ENCODE peak calls at places on chromosomes 3 and 15, in six cellular contexts. A, D, J, M, G and Q are unnamed samples.
A peak's percentile ranks its signal among the peaks of the same experiment; 100 is the strongest.

GRCh38 chr3:14363976-14364375 is 38.4 kb upstream of the SLC6A6 start:
- DNase-seq in A (no peak), D (no peak), J (no peak), M (no peak), G (no peak), Q (no peak)

GRCh38 chr3:100972867-100973266 is 20.4 kb downstream of the ABI3BP start:
- DNase-seq in A (no peak), D (peak; percentile 26), J (no peak), M (no peak), G (no peak), Q (no peak)

GRCh38 chr3:33211444-33211843 is 7.2 kb downstream of the SUSD5 start:
- DNase-seq in A (no peak), D (peak; percentile 82), J (no peak), M (no peak), G (no peak), Q (peak; percentile 91)

GRCh38 chr15:71252036-71252898 is 137.0 kb downstream of the THSD4 start:
- DNase-seq in A (no peak), D (peak; percentile 45), J (no peak), M (no peak), G (no peak), Q (peak; percentile 61)

GRCh38 chr15:53910236-53910849 is 67.9 kb upstream of the UNC13C start:
- DNase-seq in A (no peak), D (no peak), J (no peak), M (no peak), G (no peak), Q (peak; percentile 4)

GRCh38 chr3:44078863-44079262 is 162.8 kb upstream of the TOPAZ1 start:
- DNase-seq in A (no peak), D (no peak), J (no peak), M (no peak), G (no peak), Q (no peak)

GRCh38 chr3:115100806-115101205 is 46.3 kb downstream of the ZBTB20 start:
- DNase-seq in A (no peak), D (no peak), J (no peak), M (no peak), G (no peak), Q (no peak)

GRCh38 chr3:149273096-149273751 is 51.6 kb upstream of the CP start:
- DNase-seq in A (no peak), D (peak; percentile 93), J (peak; percentile 60), M (peak; percentile 59), G (peak; percentile 59), Q (peak; percentile 92)

GRCh38 chr3:24493951-24494615 is 567 bp downstream of the THRB start:
- DNase-seq in A (no peak), D (peak; percentile 56), J (no peak), M (peak; percentile 51), G (peak; percentile 57), Q (peak; percentile 44)

GRCh38 chr15:55824857-55825613 is 82.1 kb upstream of the PRTG start:
- DNase-seq in A (no peak), D (no peak), J (no peak), M (no peak), G (no peak), Q (no peak)

GRCh38 chr3:168213920-168214319 is 118.2 kb upstream of the GOLIM4 start:
- DNase-seq in A (no peak), D (no peak), J (no peak), M (no peak), G (no peak), Q (peak; percentile 2)

GRCh38 chr3:9947025-9947995 is 4.9 kb downstream of the PRRT3 start:
- DNase-seq in A (no peak), D (peak; percentile 79), J (no peak), M (no peak), G (peak; percentile 84), Q (peak; percentile 76)

GRCh38 chr3:173398111-173398479 is 551 bp downstream of the NLGN1 start:
- DNase-seq in A (no peak), D (peak; percentile 58), J (no peak), M (no peak), G (no peak), Q (no peak)

GRCh38 chr3:175200391-175200790 is 341.3 kb downstream of the NAALADL2 start:
- DNase-seq in A (no peak), D (no peak), J (no peak), M (no peak), G (no peak), Q (peak; percentile 28)

GRCh38 chr3:35042210-35042960 is 596.9 kb upstream of the ARPP21 start:
- DNase-seq in A (no peak), D (no peak), J (no peak), M (no peak), G (no peak), Q (no peak)

GRCh38 chr3:127702151-127702578 is 29.4 kb downstream of the ABTB1 start:
- DNase-seq in A (no peak), D (peak; percentile 76), J (no peak), M (no peak), G (no peak), Q (no peak)

GRCh38 chr3:159850481-159850880 is 138.2 kb upstream of the IL12A start:
- DNase-seq in A (no peak), D (no peak), J (no peak), M (no peak), G (no peak), Q (no peak)

GRCh38 chr3:13496879-13497278 is 16.8 kb downstream of the HDAC11 start:
- DNase-seq in A (no peak), D (no peak), J (no peak), M (no peak), G (no peak), Q (no peak)

GRCh38 chr15:81473946-81474345 is 99.9 kb upstream of the TMC3 start:
- DNase-seq in A (no peak), D (no peak), J (no peak), M (no peak), G (no peak), Q (no peak)

GRCh38 chr3:55461896-55462295 is 25.2 kb downstream of the WNT5A start:
- DNase-seq in A (no peak), D (peak; percentile 43), J (no peak), M (no peak), G (no peak), Q (peak; percentile 57)

GRCh38 chr3:46612324-46612723 is at the start of gene FAM240A:
- DNase-seq in A (no peak), D (peak; percentile 12), J (no peak), M (no peak), G (no peak), Q (peak; percentile 16)

GRCh38 chr3:61877359-61877770 is 316.0 kb downstream of the PTPRG start:
- DNase-seq in A (no peak), D (peak; percentile 42), J (no peak), M (no peak), G (no peak), Q (peak; percentile 29)

GRCh38 chr3:71466483-71466882 is 117.0 kb downstream of the FOXP1 start:
- DNase-seq in A (no peak), D (no peak), J (no peak), M (no peak), G (no peak), Q (no peak)